ENCODE peak calls at places on chromosomes 1 and 21, in five cellular contexts. T, I, U, X and D are unnamed samples.

GRCh38 chr1:41773144-41773571 is 145.6 kb downstream of the HIVEP3 start:
- DNase-seq in T (no peak), I (no peak), U (no peak), X (no peak), D (no peak)

GRCh38 chr1:99818063-99818699 is 32.0 kb upstream of the AGL start:
- DNase-seq in T (no peak), I (no peak), U (no peak), X (no peak), D (no peak)

GRCh38 chr1:223227031-223227430 is 84.0 kb upstream of the TLR5 start:
- DNase-seq in T (no peak), I (no peak), U (no peak), X (no peak), D (no peak)

GRCh38 chr1:214444159-214444939 is 107.1 kb downstream of the PTPN14 start:
- DNase-seq in T (no peak), I (no peak), U (no peak), X (no peak), D (no peak)

GRCh38 chr21:35801388-35801787 is 258.9 kb downstream of the SETD4 start:
- DNase-seq in T (no peak), I (no peak), U (no peak), X (peak; percentile 27), D (no peak)

GRCh38 chr1:172141351-172142000 is 279.0 kb upstream of the C1orf105 start:
- DNase-seq in T (no peak), I (no peak), U (no peak), X (no peak), D (no peak)

GRCh38 chr1:35499652-35500176 is 57.5 kb downstream of the KIAA0319L start:
- DNase-seq in T (no peak), I (no peak), U (no peak), X (no peak), D (no peak)

GRCh38 chr1:194975913-194976312 is 1632.3 kb downstream of the KCNT2 start:
- DNase-seq in T (no peak), I (no peak), U (no peak), X (no peak), D (no peak)

GRCh38 chr21:15190412-15190811 is 125.6 kb upstream of the NRIP1 start:
- DNase-seq in T (no peak), I (no peak), U (no peak), X (no peak), D (no peak)

GRCh38 chr1:76079475-76080227 is 5.1 kb downstream of the ST6GALNAC3 start:
- DNase-seq in T (no peak), I (no peak), U (no peak), X (no peak), D (no peak)

GRCh38 chr1:5992034-5992813 is at the start of gene NPHP4:
- DNase-seq in T (peak; percentile 99), I (peak; percentile 100), U (peak; percentile 97), X (peak; percentile 100), D (peak; percentile 100)

GRCh38 chr1:209008586-209008985 is 574.9 kb upstream of the CAMK1G start:
- DNase-seq in T (no peak), I (no peak), U (no peak), X (no peak), D (no peak)

GRCh38 chr1:233707153-233707905 is 93.4 kb downstream of the KCNK1 start:
- DNase-seq in T (no peak), I (no peak), U (no peak), X (no peak), D (peak; percentile 50)

GRCh38 chr1:31297273-31298247 is 728 bp downstream of the ZCCHC17 start:
- DNase-seq in T (no peak), I (peak; percentile 29), U (no peak), X (no peak), D (no peak)

GRCh38 chr1:161678510-161678909 is 15.6 kb downstream of the FCGR2B start:
- DNase-seq in T (no peak), I (no peak), U (no peak), X (no peak), D (no peak)

GRCh38 chr1:10470043-10470442 is 2.3 kb downstream of the DFFA start:
- DNase-seq in T (no peak), I (no peak), U (no peak), X (no peak), D (no peak)

GRCh38 chr1:96538001-96538649 is 183.5 kb upstream of the PTBP2 start:
- DNase-seq in T (no peak), I (peak; percentile 36), U (no peak), X (no peak), D (no peak)

GRCh38 chr1:230160957-230161771 is 94.1 kb downstream of the GALNT2 start:
- DNase-seq in T (no peak), I (no peak), U (no peak), X (no peak), D (no peak)